ENCODE peak calls at places on chromosomes 12 and 14, in four cellular contexts. U is H1, C is fibroblast of lung, K is astrocyte. J is an unnamed sample.

GRCh38 chr12:12405882-12406281 is 49.0 kb downstream of the BORCS5 start:
- DNase-seq in K (no peak), U (no peak), C (no peak), J (no peak)

GRCh38 chr12:83346333-83346732 is 659.6 kb downstream of the TMTC2 start:
- DNase-seq in K (no peak), U (no peak), C (no peak), J (no peak)

GRCh38 chr12:5916785-5917290 is 28.2 kb downstream of the ANO2 start:
- DNase-seq in C (no peak), U (no peak), K (no peak), J (no peak)

GRCh38 chr14:52464175-52464574 is 88.1 kb downstream of the TXNDC16 start:
- DNase-seq in C (no peak), K (no peak), U (no peak), J (no peak)

GRCh38 chr12:71541583-71541982 is 102.0 kb downstream of the LGR5 start:
- DNase-seq in K (no peak), C (no peak), U (no peak), J (no peak)

GRCh38 chr14:50774542-50775267 is 56.3 kb downstream of the NIN start:
- DNase-seq in K (no peak), U (no peak), C (peak; percentile 27), J (no peak)

GRCh38 chr14:57402173-57402852 is 11.9 kb downstream of the NAA30 start:
- DNase-seq in K (no peak), U (no peak), C (no peak), J (no peak)

GRCh38 chr12:84857809-84858208 is 54.8 kb downstream of the SLC6A15 start:
- DNase-seq in K (no peak), U (no peak), C (no peak), J (no peak)

GRCh38 chr12:109264943-109265650 is 44.0 kb downstream of the FOXN4 start:
- DNase-seq in K (no peak), C (no peak), U (no peak), J (no peak)

GRCh38 chr12:67916266-67916970 is 72.8 kb upstream of the IFNG-AS1 start:
- DNase-seq in K (peak; percentile 17), C (no peak), U (no peak), J (no peak)

GRCh38 chr12:51028811-51029146 is 2.6 kb upstream of the SLC11A2 start:
- DNase-seq in C (no peak), U (no peak), K (no peak), J (peak; percentile 86)

GRCh38 chr14:64763801-64764511 is 59.7 kb downstream of the PLEKHG3 start:
- DNase-seq in U (no peak), K (peak; percentile 21), C (peak; percentile 26), J (no peak)

GRCh38 chr14:99522457-99522891 is 41.3 kb downstream of the CCNK start:
- DNase-seq in K (peak; percentile 60), C (peak; percentile 52), U (no peak), J (no peak)

GRCh38 chr14:68841030-68841809 is 48.4 kb upstream of the ZFP36L1 start:
- DNase-seq in U (no peak), K (peak; percentile 61), C (peak; percentile 90), J (no peak)

GRCh38 chr12:50842637-50843493 is at the start of gene TMPRSS12:
- DNase-seq in U (peak; percentile 74), K (no peak), C (peak; percentile 28), J (peak; percentile 33)

GRCh38 chr12:50933459-50934124 is 18.8 kb upstream of the HIGD1C start:
- DNase-seq in U (no peak), K (no peak), C (peak; percentile 28), J (no peak)

GRCh38 chr12:2323538-2324261 is 270.9 kb downstream of the CACNA1C start:
- DNase-seq in U (no peak), C (no peak), K (no peak), J (no peak)

GRCh38 chr14:54577977-54578376 is 11.0 kb downstream of the SAMD4A start:
- DNase-seq in C (peak; percentile 50), K (peak; percentile 41), U (no peak), J (no peak)

GRCh38 chr14:93274055-93274806 is 58.6 kb downstream of the BTBD7 start:
- DNase-seq in K (no peak), C (no peak), U (no peak), J (no peak)

GRCh38 chr12:24929953-24930352 is 18.9 kb downstream of the BCAT1 start:
- DNase-seq in C (no peak), K (no peak), U (peak; percentile 46), J (no peak)

GRCh38 chr12:14460212-14460841 is 94.8 kb downstream of the ATF7IP start:
- DNase-seq in K (no peak), C (no peak), U (no peak), J (no peak)

GRCh38 chr14:97456958-97457357 is 659.8 kb downstream of the VRK1 start:
- DNase-seq in K (no peak), U (no peak), C (no peak), J (no peak)

GRCh38 chr12:122527478-122527944 is 462 bp downstream of the KNTC1 start:
- DNase-seq in K (no peak), U (no peak), C (peak; percentile 10), J (no peak)

GRCh38 chr14:66601932-66602578 is 94.1 kb downstream of the GPHN start:
- DNase-seq in K (no peak), C (no peak), U (no peak), J (no peak)

GRCh38 chr12:1801285-1801975 is 18.9 kb upstream of the LRTM2 start:
- DNase-seq in K (peak; percentile 66), U (no peak), C (no peak), J (no peak)

GRCh38 chr12:113088971-113089756 is 32.6 kb downstream of the DTX1 start:
- DNase-seq in C (no peak), U (no peak), K (no peak), J (no peak)

GRCh38 chr12:77923882-77924281 is 93.2 kb downstream of the NAV3 start:
- DNase-seq in K (no peak), C (no peak), U (no peak), J (no peak)

GRCh38 chr14:101506211-101506920 is 54.9 kb upstream of the DIO3 start:
- DNase-seq in K (no peak), C (no peak), U (no peak), J (no peak)

GRCh38 chr14:100592461-100592871 is 5.2 kb upstream of the BEGAIN start:
- DNase-seq in C (no peak), U (no peak), K (no peak), J (no peak)

GRCh38 chr12:113591480-113591971 is 119.9 kb upstream of the LHX5 start:
- DNase-seq in U (peak; percentile 62), K (no peak), C (no peak), J (no peak)

DNA sequence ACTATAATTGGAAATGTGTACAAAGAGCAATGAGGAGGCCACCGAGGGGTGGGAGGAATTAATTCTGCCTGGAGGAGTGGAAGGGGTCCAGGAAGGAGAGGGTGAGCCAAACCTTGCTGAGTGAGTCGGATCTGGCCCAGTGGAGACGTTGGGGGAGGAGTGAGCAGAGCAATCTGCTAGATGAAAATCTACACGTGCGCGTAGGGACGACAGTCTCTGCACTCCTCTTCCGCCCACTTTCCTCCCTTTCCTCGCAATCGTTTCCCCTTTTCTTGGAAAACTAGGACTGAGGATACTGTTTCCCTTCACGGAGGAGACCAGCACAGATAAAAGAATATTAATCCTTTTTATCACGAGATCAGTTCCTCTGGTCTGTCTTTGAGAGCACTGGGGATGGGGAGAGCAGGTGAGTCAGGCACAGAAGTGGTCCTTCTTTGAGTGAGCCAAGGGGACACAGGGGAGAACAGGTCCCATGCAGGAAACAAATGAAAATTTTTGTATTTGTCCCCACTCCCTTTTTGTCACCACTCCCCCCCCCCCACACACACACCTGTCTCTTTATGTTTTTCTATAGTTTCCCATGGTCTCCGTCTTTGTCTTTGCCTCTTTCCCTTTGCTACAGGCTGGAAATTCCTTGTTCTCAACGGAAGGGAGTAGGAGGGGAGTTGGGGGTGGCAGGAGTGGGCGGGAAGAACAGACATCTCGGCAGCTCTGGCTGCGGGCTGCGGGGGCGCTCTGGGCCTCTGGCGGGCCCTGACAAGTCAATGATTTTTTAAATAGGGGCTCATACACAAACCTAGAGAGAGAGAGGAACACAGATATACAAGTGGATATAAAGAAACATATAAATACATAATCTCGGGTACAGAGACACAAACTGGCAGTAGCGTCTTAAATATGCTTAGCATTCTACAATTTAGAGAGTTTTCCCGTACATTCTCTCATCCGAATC is 2.6 kb upstream of the NAB2 start:
- DNase-seq in U (peak; percentile 72), C (peak; percentile 87), K (peak; percentile 62), J (peak; percentile 46)
- TF ChIP-seq EZH2 in U (no peak), C (no peak), K (no peak), J (no peak)

GRCh38 chr14:95460647-95461478 is 55.6 kb downstream of the SYNE3 start:
- DNase-seq in U (no peak), K (peak; percentile 70), C (peak; percentile 85), J (peak; percentile 86)
- H3K4me3 ChIP-seq in U (peak overlapping the region; percentile 10), K (no peak overlapping the region), C (no peak overlapping the region), J (no peak overlapping the region)

GRCh38 chr14:42420071-42420470 is 813.4 kb downstream of the LRFN5 start:
- DNase-seq in K (no peak), C (no peak), U (no peak), J (no peak)

GRCh38 chr14:42424501-42424900 is 817.8 kb downstream of the LRFN5 start:
- DNase-seq in K (no peak), U (no peak), C (peak; percentile 19), J (no peak)

GRCh38 chr14:42421377-42422078 is 814.9 kb downstream of the LRFN5 start:
- DNase-seq in C (no peak), K (no peak), U (no peak), J (no peak)
- H3K9me3 ChIP-seq in C (no peaks in the 10 kb centered on the region), K (no peaks in the 10 kb centered on the region), U (no peaks in the 10 kb centered on the region), J (no peaks in the 10 kb centered on the region)

DNA sequence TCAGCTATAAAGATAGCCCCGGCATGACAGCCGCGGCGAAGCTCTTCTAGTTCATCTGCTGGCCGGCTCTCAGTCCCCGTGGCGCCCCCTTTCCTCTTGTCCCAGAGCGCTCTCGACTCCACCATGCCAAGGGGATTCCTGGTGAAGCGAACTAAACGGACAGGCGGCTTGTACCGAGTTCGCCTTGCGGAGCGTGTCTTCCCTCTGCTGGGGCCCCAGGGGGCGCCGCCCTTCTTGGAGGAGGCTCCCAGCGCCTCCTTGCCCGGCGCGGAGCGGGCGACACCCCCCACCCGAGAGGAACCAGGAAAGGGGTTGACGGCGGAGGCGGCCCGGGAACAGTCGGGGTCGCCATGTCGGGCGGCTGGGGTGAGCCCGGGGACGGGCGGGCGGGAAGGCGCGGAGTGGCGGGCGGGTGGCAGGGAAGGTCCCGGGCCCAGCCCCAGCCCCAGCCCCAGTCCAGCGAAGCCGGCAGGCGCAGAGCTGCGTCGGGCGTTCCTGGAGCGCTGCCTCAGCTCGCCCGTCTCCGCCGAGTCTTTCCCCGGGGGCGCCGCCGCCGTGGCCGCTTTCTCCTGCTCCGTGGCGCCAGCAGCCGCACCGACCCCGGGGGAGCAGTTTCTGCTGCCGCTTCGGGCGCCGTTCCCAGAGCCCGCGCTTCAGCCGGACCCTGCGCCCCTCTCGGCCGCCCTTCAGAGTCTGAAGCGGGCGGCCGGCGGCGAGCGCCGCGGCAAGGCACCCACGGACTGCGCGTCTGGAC is at the start of gene INSM2:
- DNase-seq in U (no peak), K (no peak), C (peak; percentile 4), J (no peak)
- TF ChIP-seq EZH2 in U (no peak), K (no peak), C (no peak), J (no peak)

J was measured in PC-9.